ENCODE peak calls at places on chromosomes 1 and 21, in four cellular contexts. E is mesenchymal stem cell, V is neuronal stem cell, M is H9. I is an unnamed sample.

GRCh38 chr1:202958544-202959275 is 598 bp upstream of the ADIPOR1 start:
- DNase-seq in E (no peak), M (no peak), V (no peak), I (no peak)

GRCh38 chr1:4060850-4061249 is 160.8 kb upstream of the C1orf174 start:
- DNase-seq in V (no peak), E (no peak), M (no peak), I (no peak)

GRCh38 chr1:178629549-178630154 is 95.4 kb upstream of the RALGPS2 start:
- DNase-seq in M (no peak), E (no peak), V (no peak), I (no peak)

GRCh38 chr1:108033486-108034081 is 68.6 kb upstream of the VAV3 start:
- DNase-seq in M (no peak), V (no peak), E (no peak), I (no peak)

GRCh38 chr1:233098255-233098580 is 147.8 kb downstream of the NTPCR start:
- DNase-seq in V (no peak), M (no peak), E (no peak), I (no peak)

GRCh38 chr1:168623003-168623828 is 46.8 kb downstream of the XCL1 start:
- DNase-seq in V (no peak), M (no peak), E (peak; percentile 92), I (peak; percentile 30)

GRCh38 chr1:113913887-113914664 is 8.9 kb downstream of the DCLRE1B start:
- DNase-seq in V (no peak), E (no peak), M (no peak), I (no peak)

GRCh38 chr1:227795732-227796131 is 19.7 kb upstream of the PRSS38 start:
- DNase-seq in V (no peak), E (no peak), M (no peak), I (no peak)

GRCh38 chr1:9929431-9930385 is 13.5 kb downstream of the LZIC start:
- DNase-seq in V (peak; percentile 52), E (peak; percentile 19), M (peak; percentile 70), I (no peak)

GRCh38 chr1:248703674-248704073 is 1.1 kb upstream of the OR14I1 start:
- DNase-seq in E (no peak), M (no peak), V (no peak), I (no peak)

GRCh38 chr1:26391450-26391849 is 18.9 kb upstream of the ZNF683 start:
- DNase-seq in M (peak; percentile 60), V (no peak), E (peak; percentile 66), I (peak; percentile 59)

GRCh38 chr1:29767769-29768425 is 531.6 kb downstream of the PTPRU start:
- DNase-seq in E (no peak), M (no peak), V (no peak), I (no peak)

GRCh38 chr1:175129997-175130648 is 62.5 kb downstream of the KIAA0040 start:
- DNase-seq in M (peak; percentile 56), V (peak; percentile 32), E (no peak), I (no peak)

GRCh38 chr1:231918239-231919015 is 291.8 kb downstream of the DISC1 start:
- DNase-seq in M (no peak), V (no peak), E (peak; percentile 67), I (peak; percentile 78)

GRCh38 chr1:203057831-203058673 is 27.8 kb downstream of the MYOG start:
- DNase-seq in V (no peak), E (no peak), M (no peak), I (peak; percentile 42)

GRCh38 chr1:46487818-46488218 is 1.8 kb upstream of the DMBX1 start:
- DNase-seq in E (no peak), M (peak; percentile 76), V (no peak), I (no peak)

GRCh38 chr21:45837936-45838335 is 143.6 kb upstream of the COL6A1 start:
- DNase-seq in E (no peak), M (no peak), V (no peak), I (no peak)

GRCh38 chr1:175891783-175892309 is 148.5 kb upstream of the TNR start:
- DNase-seq in V (no peak), E (no peak), M (no peak), I (no peak)

GRCh38 chr1:117210386-117210785 is 341 bp downstream of the VTCN1 start:
- DNase-seq in M (no peak), E (no peak), V (no peak), I (no peak)
- H4K91ac ChIP-seq in M (no peak overlapping the region), E (no peak overlapping the region), V (no peak overlapping the region), I (no peak overlapping the region)

GRCh38 chr1:205018381-205018780 is 24.6 kb upstream of the CNTN2 start:
- DNase-seq in E (no peak), V (no peak), M (no peak), I (no peak)
- H4K8ac ChIP-seq in E (no peak overlapping the region), V (no peak overlapping the region), M (no peak overlapping the region), I (no peak overlapping the region)

GRCh38 chr1:55213885-55214213 is 1.3 kb downstream of the USP24 start:
- DNase-seq in E (no peak), V (no peak), M (peak; percentile 37), I (no peak)

GRCh38 chr1:55214903-55215193 is 316 bp downstream of the USP24 start:
- DNase-seq in M (peak; percentile 58), E (peak; percentile 64), V (peak; percentile 54), I (peak; percentile 49)

GRCh38 chr1:55216078-55216477 is 914 bp upstream of the USP24 start:
- DNase-seq in E (no peak), M (no peak), V (no peak), I (no peak)

GRCh38 chr1:55214214-55214902 is 806 bp downstream of the USP24 start:
- DNase-seq in V (peak; percentile 52), M (peak; percentile 64), E (peak; percentile 48), I (no peak)

GRCh38 chr1:55215194-55216021 is at the start of gene USP24:
- DNase-seq in M (peak; percentile 76), V (peak; percentile 81), E (peak; percentile 80), I (peak; percentile 59)
- H4K91ac ChIP-seq in M (no peak within 1 kb of the TSS), V (peak within 1 kb of the TSS; percentile 80), E (peak within 1 kb of the TSS; percentile 98), I (peak within 1 kb of the TSS; percentile 97)

GRCh38 chr21:42518216-42518615 is 4.6 kb downstream of the SLC37A1 start:
- DNase-seq in M (no peak), V (no peak), E (peak; percentile 89), I (peak; percentile 28)
- H4K8ac ChIP-seq in M (no peak overlapping the region), V (no peak overlapping the region), E (no peak overlapping the region), I (no peak overlapping the region)

GRCh38 chr1:40096977-40097782 is at the start of gene PPT1:
- DNase-seq in M (peak; percentile 88), V (peak; percentile 66), E (peak; percentile 70), I (peak; percentile 55)

GRCh38 chr1:40092811-40093617 is 4.0 kb downstream of the PPT1 start:
- DNase-seq in V (no peak), E (peak; percentile 42), M (no peak), I (peak; percentile 49)

GRCh38 chr1:40092241-40092640 is 4.8 kb downstream of the PPT1 start:
- DNase-seq in E (peak; percentile 17), M (no peak), V (no peak), I (no peak)

GRCh38 chr1:40094481-40095110 is 2.5 kb downstream of the PPT1 start:
- DNase-seq in E (no peak), V (no peak), M (no peak), I (no peak)

DNA sequence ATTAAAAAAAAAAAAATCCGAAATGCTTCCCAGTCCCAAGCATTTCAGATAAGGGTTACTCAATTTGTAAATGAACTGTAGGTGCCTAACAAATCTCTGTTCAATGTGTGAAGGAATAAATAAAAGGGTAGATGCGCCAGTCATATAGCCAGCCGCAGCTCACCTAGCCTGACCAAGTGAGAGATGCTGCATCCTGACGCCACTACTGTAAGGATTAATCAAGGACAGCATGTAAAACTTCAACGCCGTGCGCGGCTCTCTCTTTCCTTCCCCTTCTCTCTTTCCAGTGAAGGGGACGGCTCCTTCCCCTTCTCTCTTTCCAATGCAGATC is 441 bp downstream of the PPT1 start:
- DNase-seq in M (no peak), E (no peak), V (no peak), I (no peak)
- H4K91ac ChIP-seq in M (no peak overlapping the region), E (no peak overlapping the region), V (no peak overlapping the region), I (peak overlapping the region; percentile 57)

GRCh38 chr1:7679159-7679872 is 91.8 kb upstream of the VAMP3 start:
- DNase-seq in E (no peak), V (no peak), M (no peak), I (no peak)
- H4K8ac ChIP-seq in E (peak overlapping the region; percentile 99), V (no peak overlapping the region), M (no peak overlapping the region), I (no peak overlapping the region)

I was measured in IMR-90.